ENCODE peak calls at places on chromosomes 1 and 21, in five cellular contexts. G, L, Z, J and R are unnamed samples.

GRCh38 chr1:175338447-175339135 is 146.0 kb upstream of the KIAA0040 start:
- DNase-seq in J (no peak), Z (no peak), L (no peak), G (peak; percentile 31), R (peak; percentile 59)

GRCh38 chr1:245240648-245241165 is 85.9 kb downstream of the KIF26B start:
- DNase-seq in G (no peak), L (no peak), Z (no peak), J (no peak), R (no peak)

GRCh38 chr1:201888282-201889033 is at the start of gene SHISA4:
- DNase-seq in Z (peak; percentile 32), J (no peak), L (no peak), G (no peak), R (peak; percentile 36)

GRCh38 chr1:92095868-92096267 is 15.7 kb downstream of the BTBD8 start:
- DNase-seq in G (no peak), J (no peak), Z (no peak), L (no peak), R (no peak)

GRCh38 chr1:231162300-231162969 is 577 bp downstream of the TRIM67 start:
- DNase-seq in Z (no peak), G (peak; percentile 9), J (no peak), L (no peak), R (peak; percentile 72)

GRCh38 chr1:183273300-183273699 is 87.2 kb downstream of the LAMC2 start:
- DNase-seq in L (no peak), G (no peak), Z (no peak), J (no peak), R (no peak)

GRCh38 chr1:32980080-32980479 is 15.5 kb upstream of the RNF19B start:
- DNase-seq in L (no peak), J (no peak), Z (no peak), G (no peak), R (no peak)

GRCh38 chr1:244090645-244091044 is 39.6 kb downstream of the ZBTB18 start:
- DNase-seq in G (no peak), J (no peak), Z (no peak), L (no peak), R (no peak)

GRCh38 chr1:187928288-187928687 is 1099.5 kb downstream of the PLA2G4A start:
- DNase-seq in G (no peak), Z (no peak), L (no peak), J (no peak), R (peak; percentile 48)

GRCh38 chr1:21607549-21608529 is 61.3 kb downstream of the RAP1GAP start:
- DNase-seq in Z (peak; percentile 44), G (no peak), L (no peak), J (peak; percentile 81), R (peak; percentile 97)

GRCh38 chr1:117905019-117905418 is 24.4 kb downstream of the GDAP2 start:
- DNase-seq in Z (no peak), J (no peak), L (no peak), G (no peak), R (no peak)

GRCh38 chr1:26170472-26170821 is 739 bp downstream of the ZNF593 start:
- DNase-seq in J (no peak), L (no peak), Z (no peak), G (no peak), R (no peak)

GRCh38 chr1:61322008-61322744 is 239.8 kb downstream of the NFIA start:
- DNase-seq in L (no peak), G (no peak), Z (no peak), J (no peak), R (no peak)

GRCh38 chr1:120179420-120180348 is 3.4 kb upstream of the SEC22B start:
- DNase-seq in G (no peak), J (no peak), Z (peak; percentile 45), L (no peak), R (peak; percentile 86)

GRCh38 chr1:172781513-172782140 is 122.7 kb downstream of the FASLG start:
- DNase-seq in L (no peak), G (no peak), J (no peak), Z (no peak), R (no peak)

GRCh38 chr21:17610862-17611261 is 1.8 kb downstream of the BTG3 start:
- DNase-seq in J (no peak), L (no peak), G (no peak), Z (no peak), R (peak; percentile 17)

GRCh38 chr1:65069186-65069585 is 78.8 kb upstream of the AK4 start:
- DNase-seq in J (no peak), G (peak; percentile 36), L (no peak), Z (no peak), R (no peak)

GRCh38 chr1:239563680-239564079 is 177.3 kb downstream of the CHRM3 start:
- DNase-seq in Z (no peak), G (no peak), L (no peak), J (no peak), R (no peak)

GRCh38 chr21:33916200-33916567 is 580 bp upstream of the ATP5PO start:
- DNase-seq in G (no peak), L (no peak), Z (no peak), J (no peak), R (no peak)

GRCh38 chr1:3440711-3441389 is 13.6 kb upstream of the ARHGEF16 start:
- DNase-seq in J (no peak), Z (no peak), L (peak; percentile 51), G (no peak), R (no peak)

GRCh38 chr1:45272943-45273342 is 53.8 kb upstream of the HPDL start:
- DNase-seq in Z (peak; percentile 36), G (no peak), L (no peak), J (no peak), R (no peak)

GRCh38 chr21:42406201-42406601 is 2.5 kb downstream of the UBASH3A start:
- DNase-seq in J (no peak), G (no peak), L (no peak), Z (no peak), R (no peak)

GRCh38 chr1:24872446-24872845 is 57.6 kb downstream of the RUNX3 start:
- DNase-seq in L (no peak), G (no peak), Z (no peak), J (no peak), R (no peak)
- TF ChIP-seq CTCF in L (no peak), G (no peak), Z (no peak), J (no peak), R (no peak)

GRCh38 chr1:22750671-22751016 is 40.0 kb downstream of the EPHB2 start:
- DNase-seq in Z (no peak), J (no peak), G (no peak), L (no peak), R (no peak)

GRCh38 chr1:22749919-22750670 is 39.5 kb downstream of the EPHB2 start:
- DNase-seq in Z (peak; percentile 73), G (no peak), J (no peak), L (no peak), R (no peak)

GRCh38 chr1:22749503-22749902 is 38.9 kb downstream of the EPHB2 start:
- DNase-seq in G (no peak), Z (no peak), L (no peak), J (no peak), R (no peak)

GRCh38 chr1:22752339-22752738 is 41.7 kb downstream of the EPHB2 start:
- DNase-seq in J (no peak), L (no peak), G (no peak), Z (no peak), R (no peak)

DNA sequence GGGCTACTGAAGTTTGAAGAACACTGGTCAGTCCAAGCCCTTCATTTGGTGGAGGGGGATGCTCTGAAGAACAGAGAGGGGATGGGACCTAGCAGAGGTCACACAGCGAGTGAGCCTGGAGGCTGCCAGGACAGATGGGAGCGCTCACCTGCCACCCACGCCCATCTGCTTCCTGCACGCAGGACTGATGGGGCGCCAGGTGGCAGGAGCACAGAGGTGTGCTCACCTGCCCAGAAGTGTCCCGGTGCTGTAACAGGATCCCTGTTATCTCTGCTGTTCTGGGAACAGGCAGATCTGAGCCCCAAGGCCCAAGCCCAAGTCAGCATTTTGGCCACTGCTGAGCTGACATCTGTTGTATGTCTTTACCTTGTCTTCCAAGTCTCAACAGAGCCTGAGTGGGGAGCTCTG is 40.5 kb downstream of the EPHB2 start:
- DNase-seq in G (no peak), Z (no peak), L (no peak), J (no peak), R (no peak)
- TF ChIP-seq CTCF in G (no peak), Z (no peak), L (no peak), J (no peak), R (no peak)

GRCh38 chr1:149885364-149886111 is 13.8 kb upstream of the BOLA1 start:
- DNase-seq in Z (no peak), J (peak; percentile 45), G (peak; percentile 41), L (no peak), R (peak; percentile 83)
- TF ChIP-seq CTCF in Z (no peak), J (no peak), G (no peak), L (peak; percentile 37), R (no peak)

GRCh38 chr21:20739421-20739820 is 258.8 kb upstream of the NCAM2 start:
- DNase-seq in Z (no peak), G (no peak), L (no peak), J (no peak), R (peak; percentile 30)
- TF ChIP-seq CTCF in Z (no peak), G (no peak), L (peak; percentile 51), J (no peak), R (peak; percentile 63)

DNA sequence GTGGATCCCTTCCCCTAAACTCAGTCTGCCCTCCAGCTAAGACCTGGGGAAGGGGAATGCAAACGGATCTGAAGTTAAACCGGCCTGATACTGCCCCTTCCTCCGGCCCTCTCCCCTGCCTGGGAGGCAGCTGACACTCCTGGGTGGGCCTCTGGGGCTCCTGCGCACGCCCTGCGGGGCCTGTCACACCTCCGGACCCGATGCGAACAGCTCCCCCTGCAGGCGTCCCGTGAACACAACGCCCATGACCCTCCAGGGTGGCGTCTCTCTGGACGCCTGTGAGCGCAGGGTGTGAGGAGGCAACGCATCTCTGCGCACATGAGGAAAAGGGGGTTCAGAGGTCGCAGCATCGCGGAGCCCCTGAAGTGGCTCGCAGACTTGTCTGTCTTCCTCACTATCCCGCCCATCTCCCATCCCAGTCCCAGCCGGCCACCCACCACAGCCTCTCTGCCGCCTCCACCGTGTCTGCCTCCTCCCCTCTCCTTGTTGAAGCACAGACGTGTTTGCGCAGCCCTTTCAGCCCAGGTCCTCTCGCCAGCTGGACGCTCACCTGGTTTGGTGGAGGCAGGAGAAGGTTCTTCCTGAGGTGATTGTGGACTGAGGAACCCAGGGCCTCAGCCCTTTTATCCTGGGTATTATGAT is 421 bp upstream of the LCE3A start:
- DNase-seq in J (no peak), G (no peak), Z (no peak), L (no peak), R (peak; percentile 25)
- TF ChIP-seq CTCF in J (no peak), G (no peak), Z (no peak), L (no peak), R (peak; percentile 20)

GRCh38 chr1:9136925-9137324 is 8.0 kb upstream of the GPR157 start:
- DNase-seq in G (no peak), L (no peak), J (no peak), Z (no peak), R (no peak)
- TF ChIP-seq CTCF in G (no peak), L (no peak), J (no peak), Z (no peak), R (no peak)

GRCh38 chr1:179794669-179795068 is 51.6 kb downstream of the FAM163A start:
- DNase-seq in G (no peak), L (peak; percentile 12), J (no peak), Z (no peak), R (peak; percentile 68)
- TF ChIP-seq CTCF in G (no peak), L (no peak), J (no peak), Z (no peak), R (no peak)

DNA sequence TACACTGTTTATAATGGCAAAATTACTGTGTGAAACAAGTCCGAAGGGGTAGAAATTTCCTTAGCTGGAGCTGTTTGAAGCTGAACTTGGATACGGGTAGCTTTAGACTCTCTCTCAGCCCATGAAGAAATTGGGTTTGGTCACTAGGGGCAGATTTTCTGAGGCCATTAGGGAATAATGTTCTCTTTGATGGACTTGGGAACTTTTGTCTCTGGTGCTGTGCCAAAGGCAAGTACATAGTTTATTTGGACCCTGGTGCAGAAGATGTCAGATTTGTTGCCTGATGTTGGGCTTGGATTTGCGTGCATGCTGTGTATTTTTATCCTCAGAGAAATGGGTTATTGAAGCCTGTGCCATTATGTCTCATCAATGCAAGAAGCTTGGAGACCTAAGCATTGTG is 109.6 kb downstream of the VPS13D start:
- DNase-seq in G (no peak), J (no peak), Z (no peak), L (no peak), R (peak; percentile 18)
- TF ChIP-seq CTCF in G (no peak), J (no peak), Z (no peak), L (peak; percentile 57), R (peak; percentile 46)